ENCODE peak calls at places on chromosome 11, in four cellular contexts. Q, R, M and O are unnamed samples. For H3K9me2, the result is how much of the 10 kb centered on the place peaks cover.

GRCh38 chr11:350723-351255 is 18.5 kb upstream of the B4GALNT4 start:
- DNase-seq in Q (peak), R (no peak), M (peak), O (no peak)

GRCh38 chr11:12232819-12233601 is 122.6 kb downstream of the MICAL2 start:
- DNase-seq in Q (no peak), R (no peak), M (no peak), O (no peak)

GRCh38 chr11:66720223-66720898 is 8.7 kb downstream of the SPTBN2 start:
- DNase-seq in Q (peak), R (peak), M (no peak), O (peak)

GRCh38 chr11:63478896-63479295 is 12.1 kb downstream of the PLAAT5 start:
- DNase-seq in Q (peak), R (peak), M (peak), O (peak)

GRCh38 chr11:110862407-110862806 is 150.2 kb upstream of the ARHGAP20 start:
- DNase-seq in Q (no peak), R (no peak), M (no peak), O (no peak)

GRCh38 chr11:86623736-86624135 is 48.7 kb downstream of the ME3 start:
- DNase-seq in Q (no peak), R (no peak), M (no peak), O (no peak)

GRCh38 chr11:45400594-45400993 is 114.5 kb upstream of the SYT13 start:
- DNase-seq in Q (no peak), R (no peak), M (no peak), O (no peak)

GRCh38 chr11:57405271-57405890 is 14.9 kb upstream of the PRG2 start:
- DNase-seq in Q (no peak), R (no peak), M (no peak), O (no peak)

GRCh38 chr11:69848196-69848595 is 29.0 kb upstream of the FGF3 start:
- DNase-seq in Q (no peak), R (no peak), M (no peak), O (no peak)

GRCh38 chr11:102990145-102990544 is 34.6 kb upstream of the MMP13 start:
- DNase-seq in Q (no peak), R (no peak), M (no peak), O (no peak)

GRCh38 chr11:33015621-33016551 is at the start of gene DEPDC7:
- DNase-seq in Q (peak), R (peak), M (no peak), O (no peak)

GRCh38 chr11:3215346-3216026 is 3.1 kb downstream of the MRGPRG start:
- DNase-seq in Q (no peak), R (no peak), M (no peak), O (no peak)

GRCh38 chr11:73980001-73980960 is 2.4 kb downstream of the UCP2 start:
- DNase-seq in Q (peak), R (no peak), M (peak), O (peak)

GRCh38 chr11:78161937-78162336 is 22.5 kb upstream of the ALG8 start:
- DNase-seq in Q (no peak), R (peak), M (no peak), O (no peak)

GRCh38 chr11:11512090-11512489 is 109.7 kb downstream of the GALNT18 start:
- DNase-seq in Q (no peak), R (no peak), M (no peak), O (no peak)

GRCh38 chr11:85844439-85845051 is 10.6 kb upstream of the CCDC83 start:
- DNase-seq in Q (no peak), R (no peak), M (no peak), O (no peak)

GRCh38 chr11:121534131-121535093 is 81.6 kb upstream of the SORL1-AS1 start:
- DNase-seq in Q (peak), R (no peak), M (no peak), O (peak)

GRCh38 chr11:20599424-20600346 is at the start of gene SLC6A5:
- DNase-seq in Q (peak), R (no peak), M (peak), O (peak)

GRCh38 chr11:111120221-111120620 is 125.3 kb upstream of the POU2AF2 start:
- DNase-seq in Q (no peak), R (no peak), M (no peak), O (no peak)

GRCh38 chr11:110829873-110830272 is 117.6 kb upstream of the ARHGAP20 start:
- DNase-seq in Q (no peak), R (no peak), M (no peak), O (no peak)

GRCh38 chr11:23079382-23079813 is 219.1 kb upstream of the CCDC179 start:
- DNase-seq in Q (no peak), R (no peak), M (no peak), O (no peak)

GRCh38 chr11:79007811-79008294 is 433.0 kb downstream of the TENM4 start:
- DNase-seq in Q (no peak), R (no peak), M (no peak), O (no peak)

GRCh38 chr11:14611939-14612338 is 31.7 kb upstream of the PDE3B start:
- DNase-seq in Q (no peak), R (no peak), M (no peak), O (no peak)

GRCh38 chr11:76603202-76603601 is 67.3 kb downstream of the LRRC32 start:
- DNase-seq in Q (no peak), R (peak), M (no peak), O (no peak)
- H3K9me2 ChIP-seq in Q (under half), R (under half), M (under half), O (under half)

GRCh38 chr11:91630916-91631673 is 593.5 kb upstream of the FAT3 start:
- DNase-seq in Q (no peak), R (no peak), M (no peak), O (no peak)
- H2AFZ ChIP-seq in Q (peak), R (no peak), M (no peak), O (no peak)

GRCh38 chr11:106389096-106389495 is 311.6 kb downstream of the AASDHPPT start:
- DNase-seq in Q (no peak), R (no peak), M (no peak), O (no peak)
- H3K4me2 ChIP-seq in Q (no peak), R (no peak), M (no peak), O (no peak)

GRCh38 chr11:18013790-18014507 is 1.1 kb upstream of the SERGEF start:
- DNase-seq in Q (peak), R (peak), M (no peak), O (peak)
- H3K9me2 ChIP-seq in Q (under half), R (under half), M (under half), O (under half)

DNA sequence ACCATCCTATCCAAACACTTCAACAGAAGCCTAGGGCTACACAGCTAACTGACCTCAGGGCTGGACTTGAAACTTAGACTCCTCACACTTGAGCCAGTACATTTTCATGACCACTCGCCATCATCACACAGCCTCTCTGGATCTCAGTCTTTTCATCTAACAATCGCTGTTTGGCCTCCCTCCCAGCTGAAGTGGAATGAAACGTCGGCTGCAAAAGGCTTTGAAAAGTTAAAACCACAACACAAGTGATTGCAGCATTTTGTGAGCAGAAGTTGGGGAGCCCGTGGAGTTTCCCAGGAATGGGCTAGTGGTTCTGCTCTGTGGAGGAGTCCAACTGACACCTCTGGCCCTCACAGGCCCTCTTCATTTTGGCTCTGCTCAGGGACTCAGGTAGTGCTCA is 35.9 kb upstream of the TRIM29 start:
- DNase-seq in Q (no peak), R (no peak), M (no peak), O (no peak)
- H2AFZ ChIP-seq in Q (no peak), R (no peak), M (no peak), O (no peak)

GRCh38 chr11:72974487-72975205 is 160.4 kb downstream of the ATG16L2 start:
- DNase-seq in Q (no peak), R (no peak), M (peak), O (no peak)
- H3K4me2 ChIP-seq in Q (no peak), R (no peak), M (peak), O (no peak)

DNA sequence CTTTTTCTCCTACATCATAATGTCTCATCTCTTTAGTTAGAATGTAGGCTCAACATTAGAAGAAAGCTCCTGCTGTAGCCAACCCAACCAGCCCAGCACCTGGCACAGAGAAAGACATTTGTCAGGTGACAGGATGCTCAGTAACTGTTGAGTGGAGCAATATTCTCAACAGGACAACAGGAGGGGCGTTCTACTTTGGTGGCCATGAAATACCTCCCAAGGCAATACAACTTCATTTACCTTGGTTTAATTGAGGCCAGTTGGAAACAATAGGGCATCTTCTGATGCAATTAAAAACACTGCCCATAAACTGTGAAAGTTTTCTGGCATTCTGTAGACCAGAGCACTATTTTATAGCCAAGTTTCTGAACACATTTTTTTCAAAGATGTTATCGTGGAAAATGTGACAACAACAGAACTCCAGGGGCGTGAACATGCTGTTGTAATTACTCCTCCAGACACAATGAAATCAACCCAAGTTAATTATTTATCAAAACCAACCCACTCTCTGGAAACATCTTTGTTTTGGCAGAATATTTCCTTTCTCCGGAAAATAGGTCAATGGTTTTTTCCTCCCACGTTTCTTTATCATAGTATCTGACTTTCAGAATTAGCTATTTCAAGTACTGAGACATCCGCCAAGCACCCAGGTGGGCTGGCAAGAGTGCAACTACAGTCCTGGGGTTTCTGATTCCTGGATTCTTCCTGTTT is 538.1 kb downstream of the SOX6 start:
- DNase-seq in Q (no peak), R (no peak), M (no peak), O (no peak)
- H3K9me2 ChIP-seq in Q (under half), R (under half), M (under half), O (under half)

DNA sequence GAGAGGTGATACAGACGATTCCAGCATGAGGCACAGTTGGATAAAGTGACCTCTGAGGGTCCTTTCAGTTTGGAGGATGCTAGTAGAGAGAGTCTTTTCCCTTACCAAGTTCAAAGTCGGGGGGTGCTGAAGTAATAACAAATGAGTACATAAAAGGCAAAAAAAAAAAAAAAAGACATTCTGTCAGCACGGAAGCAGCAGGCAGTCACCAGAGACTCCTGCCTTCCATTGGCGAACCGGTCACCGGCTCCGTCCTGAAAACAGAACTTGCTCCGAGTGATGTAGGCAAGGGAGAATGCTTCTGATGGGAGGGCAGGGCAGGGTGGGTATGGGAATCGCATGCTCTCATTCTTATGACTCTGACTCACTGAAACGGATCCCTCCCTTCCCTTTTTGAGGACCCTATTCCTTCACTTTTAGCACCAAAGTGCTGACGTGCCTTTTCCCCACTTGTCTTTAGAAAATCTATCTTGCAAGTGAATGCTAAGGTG is 65.9 kb downstream of the PRR5L start:
- DNase-seq in Q (peak), R (no peak), M (no peak), O (no peak)
- H2AFZ ChIP-seq in Q (no peak), R (no peak), M (no peak), O (no peak)

GRCh38 chr11:96311120-96311568 is 31.9 kb downstream of the MAML2 start:
- DNase-seq in Q (no peak), R (no peak), M (no peak), O (no peak)
- H3K4me2 ChIP-seq in Q (no peak), R (peak), M (no peak), O (no peak)